ENCODE peak calls at places on chromosomes 5 and 9, in eight cellular contexts. A is endothelial cell of umbilical vein; N is progenitor cell of endocrine pancreas; E is RPMI8226; J is midbrain; Z is CD4-positive, CD25-positive, alpha-beta regulatory T cell; B is Caki2; F is NCI-H1930. U is an unnamed sample.

GRCh38 chr5:40475546-40475945 is 204.2 kb upstream of the PTGER4 start:
- DNase-seq in A (no peak), N (no peak), E (no peak), J (no peak), Z (no peak), B (no peak), F (no peak), U (no peak)

GRCh38 chr5:132001647-132002561 is 9.6 kb downstream of the ACSL6 start:
- DNase-seq in A (no peak), N (no peak), E (no peak), J (no peak), Z (no peak), B (no peak), F (no peak), U (no peak)

GRCh38 chr9:26946753-26947727 is at the start of gene PLAA:
- DNase-seq in A (peak), N (peak), E (peak), J (peak), Z (peak), B (peak), F (peak), U (peak)

GRCh38 chr9:109319631-109320233 is 1.1 kb downstream of the EPB41L4B start:
- DNase-seq in A (no peak), N (peak), E (peak), J (no peak), Z (no peak), B (no peak), F (no peak), U (no peak)

GRCh38 chr5:144428326-144428725 is 257.7 kb downstream of the KCTD16 start:
- DNase-seq in A (no peak), N (no peak), E (no peak), J (no peak), Z (no peak), B (no peak), F (no peak), U (no peak)

GRCh38 chr9:125850231-125850630 is 103.1 kb downstream of the PBX3 start:
- DNase-seq in A (no peak), N (no peak), E (no peak), J (no peak), Z (no peak), B (no peak), F (no peak), U (no peak)

GRCh38 chr5:138179277-138179857 is 455 bp downstream of the KIF20A start:
- DNase-seq in A (no peak), N (no peak), E (peak), J (no peak), Z (no peak), B (peak), F (no peak), U (peak)

GRCh38 chr5:77197840-77198554 is 12.5 kb upstream of the PDE8B start:
- DNase-seq in A (no peak), N (no peak), E (no peak), J (no peak), Z (no peak), B (no peak), F (no peak), U (no peak)

GRCh38 chr5:74766887-74767578 is at the start of the genes GFM2 and NSA2:
- DNase-seq in A (peak), N (peak), E (peak), J (peak), Z (peak), B (peak), F (peak), U (peak)

GRCh38 chr9:122126340-122127333 is 32.9 kb downstream of the NDUFA8 start:
- DNase-seq in A (no peak), N (no peak), E (no peak), J (no peak), Z (no peak), B (no peak), F (no peak), U (no peak)

GRCh38 chr9:80649001-80649420 is 1040.3 kb downstream of the TLE1 start:
- DNase-seq in A (peak), N (no peak), E (no peak), J (no peak), Z (no peak), B (no peak), F (no peak), U (no peak)

GRCh38 chr5:40623480-40624420 is 56.0 kb upstream of the PTGER4 start:
- DNase-seq in A (no peak), N (no peak), E (no peak), J (no peak), Z (peak), B (no peak), F (no peak), U (no peak)

GRCh38 chr9:132694144-132694543 is 23.9 kb downstream of the GTF3C4 start:
- DNase-seq in A (no peak), N (no peak), E (peak), J (no peak), Z (peak), B (no peak), F (no peak), U (peak)